ENCODE peak calls at places on chromosomes 2 and 18, in six cellular contexts. V is GDM1; P is fibroblast of lung; G is activated CD8-positive, alpha-beta memory T cell treated with anti-CD3 and anti-CD28 coated beads for 4 hours; L is HFFc6; A is GM10248. B is an unnamed sample.
A peak's percentile ranks its signal among the peaks of the same experiment; 100 is the strongest.

GRCh38 chr18:13145636-13146190 is 72.8 kb upstream of the LDLRAD4 start:
- DNase-seq in V (no peak), P (no peak), G (no peak), L (no peak), A (no peak), B (no peak)

GRCh38 chr18:24413148-24413547 is 13.3 kb upstream of the IMPACT start:
- DNase-seq in V (no peak), P (no peak), G (no peak), L (no peak), A (no peak), B (no peak)

GRCh38 chr2:207446653-207447052 is 83.1 kb upstream of the CREB1 start:
- DNase-seq in V (no peak), P (no peak), G (no peak), L (no peak), A (no peak), B (no peak)

GRCh38 chr2:144946263-144946662 is 426.3 kb upstream of the ZEB2 start:
- DNase-seq in V (no peak), P (no peak), G (no peak), L (no peak), A (no peak), B (no peak)

GRCh38 chr2:221377061-221377460 is 195.0 kb downstream of the EPHA4 start:
- DNase-seq in V (no peak), P (no peak), G (no peak), L (no peak), A (no peak), B (no peak)

GRCh38 chr2:204072443-204073324 is 136.1 kb downstream of the ICOS start:
- DNase-seq in V (no peak), P (no peak), G (peak; percentile 21), L (no peak), A (peak; percentile 41), B (no peak)

GRCh38 chr2:36489296-36489695 is 108.7 kb downstream of the FEZ2 start:
- DNase-seq in V (no peak), P (peak; percentile 83), G (no peak), L (peak; percentile 83), A (no peak), B (no peak)

GRCh38 chr2:231642631-231643493 is 50.2 kb downstream of the TEX44 start:
- DNase-seq in V (peak; percentile 79), P (peak; percentile 96), G (peak; percentile 45), L (peak; percentile 98), A (peak; percentile 71), B (peak; percentile 95)

GRCh38 chr18:26482567-26482966 is 65.8 kb downstream of the KCTD1 start:
- DNase-seq in V (no peak), P (no peak), G (no peak), L (no peak), A (no peak), B (no peak)

GRCh38 chr2:38751847-38752410 is 768 bp upstream of the SRSF7 start:
- DNase-seq in V (no peak), P (peak; percentile 48), G (peak; percentile 18), L (no peak), A (no peak), B (no peak)

GRCh38 chr2:67260348-67261277 is 136.5 kb upstream of the ETAA1 start:
- DNase-seq in V (no peak), P (peak; percentile 100), G (no peak), L (peak; percentile 99), A (no peak), B (peak; percentile 84)

B was measured in osteocyte.